ENCODE peak calls at places on chromosomes 4 and X, in five cellular contexts. O is NCI-H524, J is upper lobe of right lung, X is stromal cell of bone marrow, D is cardiac fibroblast. I is an unnamed sample.

GRCh38 chr4:142367326-142368188 is 478.5 kb downstream of the INPP4B start:
- DNase-seq in J (no peak), D (no peak), O (no peak), X (no peak), I (no peak)

GRCh38 chr4:127138586-127138985 is 494.2 kb upstream of the INTU start:
- DNase-seq in J (no peak), O (no peak), D (no peak), X (no peak), I (no peak)

GRCh38 chr4:45679411-45679810 is 444.4 kb downstream of the GABRG1 start:
- DNase-seq in X (no peak), O (peak; percentile 39), J (no peak), D (no peak), I (no peak)

GRCh38 chr4:46081674-46082073 is 42.2 kb downstream of the GABRG1 start:
- DNase-seq in J (no peak), X (no peak), O (no peak), D (no peak), I (no peak)

GRCh38 chr4:73864365-73864764 is 4.8 kb upstream of the CXCL1 start:
- DNase-seq in J (no peak), O (peak; percentile 1), D (no peak), X (no peak), I (no peak)

GRCh38 chr4:106986486-106986885 is 49.6 kb downstream of the DKK2 start:
- DNase-seq in J (no peak), X (peak; percentile 41), O (peak; percentile 8), D (peak; percentile 5), I (peak; percentile 37)

GRCh38 chr4:52751349-52751911 is at the start of gene ERVMER34-1:
- DNase-seq in D (peak; percentile 9), X (no peak), J (peak; percentile 88), O (peak; percentile 53), I (no peak)

GRCh38 chr4:27187786-27188185 is 327.1 kb downstream of the STIM2 start:
- DNase-seq in O (no peak), D (no peak), J (no peak), X (no peak), I (no peak)

GRCh38 chr4:42865572-42866189 is 26.8 kb upstream of the GRXCR1 start:
- DNase-seq in D (peak; percentile 65), X (peak; percentile 27), O (peak; percentile 73), J (no peak), I (no peak)

GRCh38 chr4:11898796-11899195 is 470.1 kb upstream of the HS3ST1 start:
- DNase-seq in J (no peak), D (no peak), O (no peak), X (no peak), I (no peak)

GRCh38 chrX:46456125-46456922 is 88.9 kb downstream of the ZNF674 start:
- DNase-seq in J (no peak), O (no peak), D (no peak), X (no peak), I (no peak)

GRCh38 chr4:181662383-181662782 is 580.8 kb upstream of the TENM3 start:
- DNase-seq in X (no peak), J (no peak), D (peak; percentile 68), O (no peak), I (peak; percentile 33)

GRCh38 chr4:3877236-3877635 is 111.1 kb downstream of the ADRA2C start:
- DNase-seq in D (peak; percentile 10), X (no peak), O (no peak), J (no peak), I (no peak)

GRCh38 chrX:10128386-10128785 is 28.4 kb upstream of the CLCN4 start:
- DNase-seq in O (no peak), X (no peak), J (no peak), D (no peak), I (no peak)

GRCh38 chr4:99078336-99078735 is 10.3 kb downstream of the ADH5 start:
- DNase-seq in O (no peak), X (no peak), J (no peak), D (no peak), I (no peak)

GRCh38 chrX:17022205-17022604 is 75.7 kb downstream of the REPS2 start:
- DNase-seq in D (peak; percentile 54), O (peak; percentile 94), X (no peak), J (no peak), I (no peak)

GRCh38 chr4:102196221-102196620 is 149.1 kb downstream of the SLC39A8 start:
- DNase-seq in O (peak; percentile 25), D (peak; percentile 65), J (no peak), X (peak; percentile 43), I (peak; percentile 16)

GRCh38 chr4:57191523-57192034 is 81.4 kb upstream of the IGFBP7 start:
- DNase-seq in O (peak; percentile 22), J (no peak), D (no peak), X (no peak), I (no peak)

GRCh38 chr4:10317345-10317744 is 139.9 kb downstream of the ZNF518B start:
- DNase-seq in X (no peak), O (no peak), D (no peak), J (no peak), I (no peak)

GRCh38 chr4:185839204-185839712 is 27.3 kb upstream of the SORBS2 start:
- DNase-seq in O (no peak), J (no peak), X (peak; percentile 91), D (peak; percentile 99), I (peak; percentile 92)

GRCh38 chr4:139689093-139689722 is 23.6 kb downstream of the MGST2 start:
- DNase-seq in O (peak; percentile 83), X (no peak), D (peak; percentile 5), J (no peak), I (no peak)

GRCh38 chr4:140257461-140258305 is 103.7 kb upstream of the MAML3 start:
- DNase-seq in D (peak; percentile 55), J (no peak), X (no peak), O (no peak), I (no peak)

I was measured in HS-5.